ENCODE peak calls at places on chromosome 20, in five cellular contexts. E, O, X, Y and D are unnamed samples.

GRCh38 chr20:25372584-25373336 is 17.9 kb downstream of the ABHD12 start:
- DNase-seq in Y (no peak), E (peak), X (no peak), O (no peak), D (no peak)

GRCh38 chr20:60469829-60470228 is 511.6 kb downstream of the CDH26 start:
- DNase-seq in X (no peak), E (no peak), O (no peak), Y (no peak), D (no peak)

GRCh38 chr20:59813948-59814834 is 119.2 kb downstream of the SYCP2 start:
- DNase-seq in X (peak), Y (no peak), O (peak), E (no peak), D (no peak)

GRCh38 chr20:37450344-37450743 is 70.7 kb upstream of the NNAT start:
- DNase-seq in X (no peak), E (no peak), O (no peak), Y (no peak), D (no peak)

GRCh38 chr20:14445310-14445709 is 107.9 kb upstream of the FLRT3 start:
- DNase-seq in Y (no peak), X (no peak), O (no peak), E (peak), D (no peak)

GRCh38 chr20:45038747-45039469 is 62.0 kb downstream of the KCNS1 start:
- DNase-seq in O (no peak), Y (no peak), X (no peak), E (no peak), D (no peak)

GRCh38 chr20:4798010-4798409 is 76.3 kb downstream of the PRND start:
- DNase-seq in O (no peak), Y (no peak), X (no peak), E (no peak), D (no peak)

GRCh38 chr20:47546184-47547033 is 44.7 kb downstream of the NCOA3 start:
- DNase-seq in Y (no peak), X (no peak), E (peak), O (no peak), D (no peak)

GRCh38 chr20:3042621-3043020 is 801 bp upstream of the GNRH2 start:
- DNase-seq in O (peak), Y (peak), X (peak), E (no peak), D (no peak)

GRCh38 chr20:25057234-25058050 is 497 bp downstream of the ACSS1 start:
- DNase-seq in O (peak), Y (peak), E (peak), X (peak), D (peak)

GRCh38 chr20:50369225-50370035 is 140.8 kb upstream of the PTPN1 start:
- DNase-seq in Y (no peak), X (no peak), E (no peak), O (no peak), D (peak)

GRCh38 chr20:48463096-48463710 is 364.6 kb downstream of the PREX1 start:
- DNase-seq in O (no peak), Y (peak), E (no peak), X (no peak), D (no peak)

GRCh38 chr20:51345601-51346101 is 196.9 kb downstream of the NFATC2 start:
- DNase-seq in O (peak), X (no peak), Y (peak), E (peak), D (no peak)

GRCh38 chr20:33169176-33169794 is 1.3 kb downstream of the BPIFA2 start:
- DNase-seq in Y (no peak), E (peak), X (no peak), O (peak), D (peak)

GRCh38 chr20:35344354-35344837 is 52.2 kb upstream of the FAM83C start:
- DNase-seq in Y (no peak), O (no peak), E (peak), X (no peak), D (peak)

GRCh38 chr20:62581308-62581707 is 61.0 kb upstream of the SLCO4A1 start:
- DNase-seq in E (no peak), X (no peak), O (no peak), Y (no peak), D (no peak)

GRCh38 chr20:50230184-50230583 is 39.6 kb downstream of the CEBPB start:
- DNase-seq in X (no peak), O (no peak), E (no peak), Y (no peak), D (no peak)

GRCh38 chr20:59004763-59005522 is 2.1 kb downstream of the CTSZ start:
- DNase-seq in Y (peak), O (peak), E (no peak), X (peak), D (peak)

GRCh38 chr20:3032624-3033023 is 10.8 kb upstream of the GNRH2 start:
- DNase-seq in O (peak), Y (no peak), X (no peak), E (no peak), D (no peak)

GRCh38 chr20:10131612-10132345 is 86.9 kb upstream of the SNAP25 start:
- DNase-seq in X (peak), E (peak), O (peak), Y (peak), D (no peak)

GRCh38 chr20:5696011-5696559 is 54.1 kb upstream of the SHLD1 start:
- DNase-seq in X (no peak), Y (no peak), O (no peak), E (peak), D (no peak)

GRCh38 chr20:39641423-39641822 is 679.3 kb downstream of the DHX35 start:
- DNase-seq in E (no peak), O (no peak), X (no peak), Y (no peak), D (no peak)

GRCh38 chr20:49552007-49552406 is 15.9 kb downstream of the PTGIS start:
- DNase-seq in X (no peak), E (no peak), Y (peak), O (no peak), D (no peak)

GRCh38 chr20:53870426-53871199 is 199.8 kb downstream of the BCAS1 start:
- DNase-seq in E (peak), O (no peak), Y (no peak), X (no peak), D (no peak)
- H3K27ac ChIP-seq in E (peak), O (no peak), Y (no peak), X (no peak), D (peak)

DNA sequence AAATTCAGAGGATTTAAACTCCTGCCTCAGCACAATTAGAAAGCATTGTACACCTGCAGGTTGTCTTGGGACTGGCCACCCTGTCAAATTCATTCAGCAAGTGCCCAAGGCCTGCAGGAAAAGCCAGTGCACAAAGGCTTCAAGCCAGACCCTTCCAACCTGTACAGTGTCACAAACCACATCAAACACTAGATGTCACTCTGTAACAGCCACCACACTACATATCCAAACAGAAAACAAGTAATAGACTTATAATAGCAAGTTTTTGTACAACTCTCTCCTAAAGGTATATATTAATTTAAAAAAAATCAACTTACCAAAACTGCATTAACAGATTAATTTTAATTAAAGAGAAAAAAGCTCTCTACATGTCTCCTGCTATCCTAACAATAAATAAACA is 47.6 kb downstream of the RALGAPA2 start:
- DNase-seq in E (peak), X (no peak), Y (no peak), O (peak), D (no peak)
- TF ChIP-seq CTCF in E (peak), X (peak), Y (no peak), O (peak), D (peak)

GRCh38 chr20:57281900-57282299 is 15.5 kb upstream of the BMP7 start:
- DNase-seq in X (no peak), Y (no peak), O (no peak), E (no peak), D (no peak)
- H3K27ac ChIP-seq in X (no peak), Y (no peak), O (no peak), E (no peak), D (no peak)

GRCh38 chr20:56247954-56248782 is at the start of gene MC3R:
- DNase-seq in O (peak), X (no peak), Y (no peak), E (peak), D (peak)
- TF ChIP-seq CTCF in O (peak), X (peak), Y (peak), E (peak), D (peak)

DNA sequence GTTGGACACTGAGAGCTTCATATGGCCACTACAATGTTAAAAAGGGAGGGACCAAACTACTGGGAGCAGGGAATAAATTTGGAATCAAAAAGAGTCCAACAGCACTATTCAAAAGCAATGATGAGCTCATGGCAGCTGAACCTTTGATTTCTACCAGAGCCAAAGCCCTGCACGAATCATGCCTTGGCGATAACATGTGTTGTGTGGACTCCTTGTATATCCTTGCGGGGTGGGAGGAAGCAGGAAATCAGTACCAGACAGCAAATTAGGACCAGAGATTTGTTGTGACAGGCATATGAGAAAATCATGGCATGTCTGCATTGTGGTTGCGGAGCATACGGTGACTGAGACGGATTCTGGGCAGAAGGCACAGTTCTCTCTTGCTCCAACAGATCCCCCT is 85.6 kb upstream of the EMILIN3 start:
- DNase-seq in O (no peak), X (no peak), Y (no peak), E (no peak), D (no peak)
- H3K27ac ChIP-seq in O (no peak), X (no peak), Y (no peak), E (no peak), D (no peak)